ENCODE peak calls at places on chromosomes 16 and 17, in four cellular contexts. H is prostate gland, G is suprapubic skin, U is colonic mucosa. D is an unnamed sample.
A peak's percentile ranks its signal among the peaks of the same experiment; 100 is the strongest.

GRCh38 chr17:38871247-38871991 is 1.6 kb downstream of the LASP1 start:
- DNase-seq in H (peak; percentile 21), G (no peak), U (peak; percentile 95), D (peak; percentile 80)

GRCh38 chr17:56125830-56126819 is 27.1 kb upstream of the ANKFN1 start:
- DNase-seq in H (peak; percentile 79), G (no peak), U (no peak), D (no peak)

GRCh38 chr17:64418506-64419339 is 28.1 kb upstream of the PECAM1 start:
- DNase-seq in H (no peak), G (no peak), U (no peak), D (no peak)

GRCh38 chr16:10180771-10181163 is 1.5 kb downstream of the GRIN2A start:
- DNase-seq in H (no peak), G (no peak), U (peak; percentile 20), D (no peak)

GRCh38 chr16:4654946-4655590 is 30.4 kb downstream of the MGRN1 start:
- DNase-seq in H (no peak), G (no peak), U (no peak), D (no peak)

GRCh38 chr16:49928176-49928892 is 72.4 kb upstream of the ZNF423 start:
- DNase-seq in H (no peak), G (no peak), U (no peak), D (peak; percentile 69)

GRCh38 chr17:38657824-38658740 is 16.7 kb downstream of the EPOP start:
- DNase-seq in H (no peak), G (no peak), U (no peak), D (no peak)

GRCh38 chr16:3063617-3064389 is 1.6 kb upstream of the IL32 start:
- DNase-seq in H (no peak), G (no peak), U (no peak), D (no peak)

GRCh38 chr16:14244344-14245010 is 173.4 kb downstream of the MRTFB start:
- DNase-seq in H (no peak), G (no peak), U (no peak), D (no peak)

GRCh38 chr16:31706925-31707324 is 166.7 kb upstream of the ZNF267 start:
- DNase-seq in H (no peak), G (no peak), U (no peak), D (peak; percentile 13)

GRCh38 chr17:16215965-16216316 is 607 bp upstream of the NCOR1 start:
- DNase-seq in H (no peak), G (peak; percentile 78), U (peak; percentile 72), D (peak; percentile 65)

GRCh38 chr16:11156401-11156800 is 99.6 kb downstream of the SOCS1 start:
- DNase-seq in H (no peak), G (no peak), U (no peak), D (no peak)

GRCh38 chr16:64957246-64957645 is 164.6 kb downstream of the CDH11 start:
- DNase-seq in H (no peak), G (no peak), U (no peak), D (no peak)

GRCh38 chr17:49959183-49959935 is 9.6 kb upstream of the DLX4 start:
- DNase-seq in H (no peak), G (no peak), U (no peak), D (no peak)

GRCh38 chr17:72053069-72053846 is 67.6 kb upstream of the SOX9 start:
- DNase-seq in H (no peak), G (no peak), U (no peak), D (no peak)

GRCh38 chr16:84286568-84287220 is 8.0 kb upstream of the WFDC1 start:
- DNase-seq in H (no peak), G (no peak), U (peak; percentile 35), D (peak; percentile 59)

GRCh38 chr16:230949-231348 is 1.7 kb upstream of the LUC7L start:
- DNase-seq in H (no peak), G (no peak), U (no peak), D (no peak)

GRCh38 chr16:72815348-72816318 is 232.3 kb downstream of the ZFHX3 start:
- DNase-seq in H (no peak), G (no peak), U (no peak), D (no peak)

GRCh38 chr17:39527220-39527813 is 66.0 kb downstream of the CDK12 start:
- DNase-seq in H (no peak), G (no peak), U (no peak), D (no peak)

GRCh38 chr16:89502319-89502843 is 5.8 kb upstream of the SPG7 start:
- DNase-seq in H (peak; percentile 29), G (no peak), U (peak; percentile 77), D (peak; percentile 77)

GRCh38 chr17:14760212-14760611 is 459.3 kb downstream of the HS3ST3B1 start:
- DNase-seq in H (no peak), G (no peak), U (no peak), D (no peak)

GRCh38 chr17:75008373-75008772 is 4.1 kb upstream of the MRPL58 start:
- DNase-seq in H (no peak), G (no peak), U (no peak), D (no peak)

GRCh38 chr17:74210191-74211140 is 2.9 kb upstream of the TTYH2 start:
- DNase-seq in H (peak; percentile 59), G (no peak), U (peak; percentile 71), D (peak; percentile 74)

GRCh38 chr16:67967956-67968439 is 439 bp downstream of the SLC12A4 start:
- DNase-seq in H (no peak), G (no peak), U (no peak), D (no peak)

GRCh38 chr16:89919535-89920406 is 1.1 kb downstream of the MC1R start:
- DNase-seq in H (no peak), G (no peak), U (no peak), D (no peak)

GRCh38 chr17:55451758-55452468 is 30.3 kb upstream of the MMD start:
- DNase-seq in H (no peak), G (no peak), U (no peak), D (no peak)

GRCh38 chr17:5419959-5420653 is at the start of gene RPAIN:
- DNase-seq in H (peak; percentile 91), G (peak; percentile 92), U (peak; percentile 93), D (peak; percentile 86)

GRCh38 chr16:88533945-88534641 is 36.1 kb upstream of the ZC3H18 start:
- DNase-seq in H (peak; percentile 65), G (no peak), U (peak; percentile 75), D (peak; percentile 70)

GRCh38 chr17:79330229-79330628 is 255.6 kb downstream of the ENGASE start:
- DNase-seq in H (no peak), G (no peak), U (no peak), D (no peak)

GRCh38 chr17:79323556-79323955 is 248.9 kb downstream of the ENGASE start:
- DNase-seq in H (no peak), G (no peak), U (no peak), D (no peak)

GRCh38 chr17:79325707-79326106 is 251.1 kb downstream of the ENGASE start:
- DNase-seq in H (no peak), G (no peak), U (no peak), D (no peak)

GRCh38 chr17:79324219-79324618 is 249.6 kb downstream of the ENGASE start:
- DNase-seq in H (no peak), G (no peak), U (no peak), D (no peak)

DNA sequence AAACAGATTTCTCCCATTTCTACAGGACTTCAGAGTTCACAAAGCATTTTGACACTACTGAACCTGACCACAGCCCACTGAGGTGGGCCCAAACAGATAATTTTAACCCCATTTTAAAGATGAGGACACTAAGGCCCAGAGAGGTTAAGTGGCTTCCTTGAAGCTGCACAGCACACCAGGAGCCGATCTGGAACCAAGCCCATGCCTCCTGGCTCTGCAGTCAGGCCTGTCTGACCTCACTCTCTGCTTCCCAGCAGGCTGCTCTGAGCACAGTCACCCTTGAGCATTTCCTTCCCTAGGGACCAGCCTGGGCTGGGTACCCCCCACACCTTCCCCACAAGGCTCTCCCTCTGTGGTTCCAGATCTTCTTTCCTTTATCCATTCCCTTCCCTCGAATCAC is 252.2 kb downstream of the ENGASE start:
- DNase-seq in H (no peak), G (no peak), U (no peak), D (no peak)
- H3K4me1 ChIP-seq in H (no peaks in the 10 kb centered on the region), G (no peaks in the 10 kb centered on the region), U (no peaks in the 10 kb centered on the region), D (no peaks in the 10 kb centered on the region)

GRCh38 chr17:28370035-28370743 is at the start of gene VTN:
- DNase-seq in H (no peak), G (no peak), U (no peak), D (no peak)
- H3K4me3 ChIP-seq in H (peak within 1 kb of the TSS; percentile 40), G (peak within 1 kb of the TSS; percentile 64), U (no peak within 1 kb of the TSS), D (peak within 1 kb of the TSS; percentile 10)

DNA sequence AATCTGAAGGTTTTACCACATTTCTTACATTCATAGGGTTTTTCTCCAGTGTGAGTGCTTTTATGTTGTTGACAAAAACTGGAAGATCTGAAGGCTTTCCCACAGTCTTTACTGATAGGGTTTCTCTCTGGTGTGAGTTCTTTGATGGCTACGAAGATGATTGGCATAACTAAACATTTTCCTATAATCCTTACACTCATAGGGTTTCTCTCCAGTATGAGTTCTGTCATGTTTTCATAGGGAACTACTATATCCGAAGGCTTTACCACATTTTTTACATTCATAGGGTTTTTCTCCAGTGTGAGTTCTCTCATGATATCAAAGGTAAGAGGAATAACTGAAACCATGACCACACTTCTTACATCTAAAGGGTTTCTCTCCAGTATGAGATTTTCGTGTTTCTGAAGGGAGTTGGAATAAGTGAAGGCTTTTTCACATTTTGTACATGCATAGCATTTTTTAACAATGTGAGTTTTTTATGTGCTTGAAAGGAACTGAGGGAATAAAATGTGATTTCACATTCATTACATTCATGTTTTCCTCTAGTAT is 1987.7 kb downstream of the TP53TG3F start:
- DNase-seq in H (no peak), G (no peak), U (no peak), D (no peak)
- H3K9me3 ChIP-seq in H (no peaks in the 10 kb centered on the region), G (peaks cover 23% of the 10 kb centered on the region), U (no peaks in the 10 kb centered on the region), D (peaks cover 13% of the 10 kb centered on the region)

DNA sequence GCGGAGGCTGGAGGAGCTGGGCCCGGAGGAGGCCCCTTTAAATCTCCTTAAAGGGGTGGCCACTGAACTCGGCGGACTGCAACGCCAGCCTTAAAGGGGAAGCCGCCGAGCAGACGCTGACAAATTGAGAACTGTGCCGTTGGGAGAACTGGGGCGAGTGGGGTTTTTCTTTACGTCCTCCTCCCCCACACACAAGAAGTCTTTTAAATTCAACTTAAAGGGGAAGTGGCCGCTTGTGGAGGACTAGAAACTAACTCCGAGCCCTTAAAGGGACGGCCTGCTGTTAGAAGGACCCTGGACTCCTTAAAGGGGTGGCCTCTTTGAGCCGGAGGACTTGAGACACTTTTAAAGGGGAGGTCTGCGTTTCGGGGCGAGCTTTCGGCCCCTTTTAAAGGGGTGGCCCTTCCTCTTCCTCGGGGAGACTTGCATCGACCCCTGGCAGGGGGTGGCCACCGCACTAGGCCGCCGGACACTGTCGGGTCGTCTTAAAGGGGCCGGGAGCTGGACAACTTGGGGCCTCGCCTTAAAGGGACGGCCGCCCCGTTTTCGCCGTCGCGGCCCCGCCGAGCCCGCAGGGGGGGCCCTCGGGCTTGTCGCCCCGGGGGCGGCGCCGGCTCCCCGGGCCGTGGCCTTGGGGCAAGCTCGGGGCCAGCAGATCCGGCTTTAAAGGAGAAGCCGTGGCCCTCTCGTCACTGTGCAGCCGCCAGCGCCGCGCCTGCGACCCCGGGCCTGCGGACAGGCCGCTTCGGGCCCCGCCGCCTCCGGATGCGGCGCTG is 688 bp downstream of the FBRS start:
- DNase-seq in H (peak; percentile 87), G (peak; percentile 89), U (peak; percentile 84), D (peak; percentile 84)
- H3K4me1 ChIP-seq in H (peaks cover 18% of the 10 kb centered on the region), G (peaks cover 54% of the 10 kb centered on the region), U (peaks cover 15% of the 10 kb centered on the region), D (peaks cover 4% of the 10 kb centered on the region)

GRCh38 chr17:42673266-42673884 is 3.4 kb downstream of the PLEKHH3 start:
- DNase-seq in H (no peak), G (no peak), U (no peak), D (no peak)
- H3K4me3 ChIP-seq in H (peak overlapping the region; percentile 66), G (peak overlapping the region; percentile 84), U (no peak overlapping the region), D (no peak overlapping the region)

D was measured in lung.